ENCODE peak calls at places on chromosomes 2 and 18, in eight cellular contexts. H is dermis microvascular lymphatic vessel endothelial cell; W is naive B cell; M is amygdala; G is smooth muscle cell of the brain vasculature; O is activated CD8-positive, alpha-beta memory T cell treated with anti-CD3 and anti-CD28 coated beads for 24 hours; Q is stimulated activated naive CD4-positive, alpha-beta T cell; F is neuronal stem cell. L is an unnamed sample.

GRCh38 chr2:26008851-26009566 is 24.9 kb upstream of the RAB10 start:
- DNase-seq in H (no peak), W (no peak), M (no peak), G (no peak), O (no peak), Q (no peak), F (no peak), L (no peak)

GRCh38 chr2:227782804-227783203 is 30.8 kb upstream of the CCL20 start:
- DNase-seq in H (no peak), W (no peak), M (no peak), G (no peak), O (no peak), Q (no peak), F (no peak), L (no peak)

GRCh38 chr18:48029296-48029986 is 99.0 kb upstream of the SMAD2 start:
- DNase-seq in H (no peak), W (no peak), M (no peak), G (no peak), O (no peak), Q (no peak), F (no peak), L (no peak)

GRCh38 chr18:23938046-23938756 is 76.4 kb upstream of the TTC39C start:
- DNase-seq in H (no peak), W (no peak), M (no peak), G (no peak), O (no peak), Q (peak), F (no peak), L (no peak)

GRCh38 chr2:8550481-8550880 is 131.4 kb upstream of the ID2 start:
- DNase-seq in H (no peak), W (no peak), M (no peak), G (no peak), O (peak), Q (no peak), F (no peak), L (no peak)

GRCh38 chr18:46333371-46334199 is 229.4 kb downstream of the HAUS1 start:
- DNase-seq in H (no peak), W (no peak), M (no peak), G (no peak), O (peak), Q (no peak), F (peak), L (peak)

GRCh38 chr18:68177807-68178702 is 536.9 kb downstream of the TMX3 start:
- DNase-seq in H (no peak), W (no peak), M (no peak), G (no peak), O (no peak), Q (no peak), F (no peak), L (no peak)

GRCh38 chr2:28643911-28644334 is 107.7 kb upstream of the PPP1CB start:
- DNase-seq in H (no peak), W (no peak), M (no peak), G (no peak), O (no peak), Q (no peak), F (no peak), L (peak)

GRCh38 chr2:182866461-182867369 is at the start of gene FRZB:
- DNase-seq in H (no peak), W (no peak), M (no peak), G (peak), O (no peak), Q (no peak), F (peak), L (no peak)

GRCh38 chr18:24446953-24447537 is 13.4 kb upstream of the HRH4 start:
- DNase-seq in H (no peak), W (no peak), M (no peak), G (no peak), O (no peak), Q (no peak), F (no peak), L (no peak)

GRCh38 chr18:40110455-40110854 is 1844.6 kb upstream of the PIK3C3 start:
- DNase-seq in H (no peak), W (no peak), M (no peak), G (no peak), O (no peak), Q (no peak), F (no peak), L (no peak)

GRCh38 chr2:45380131-45380836 is 230.8 kb downstream of the SRBD1 start:
- DNase-seq in H (no peak), W (no peak), M (no peak), G (no peak), O (no peak), Q (no peak), F (no peak), L (no peak)

GRCh38 chr2:69177063-69177771 is 164.2 kb downstream of the ANTXR1 start:
- DNase-seq in H (no peak), W (no peak), M (no peak), G (peak), O (no peak), Q (no peak), F (no peak), L (no peak)

GRCh38 chr2:71190959-71191943 is 35.7 kb downstream of the PAIP2B start:
- DNase-seq in H (peak), W (no peak), M (no peak), G (no peak), O (no peak), Q (no peak), F (no peak), L (no peak)

GRCh38 chr2:1572638-1573037 is 159.4 kb downstream of the TPO start:
- DNase-seq in H (no peak), W (no peak), M (no peak), G (no peak), O (no peak), Q (no peak), F (no peak), L (no peak)